ENCODE peak calls at places on chromosomes 2 and 18, in four cellular contexts. One of them, this sample, is unnamed.

GRCh38 chr18:59950215-59950944 is 50.6 kb downstream of the PMAIP1 start:
- DNase-seq in K562: no peak
- DNase-seq in SK-N-SH: no peak
- DNase-seq in GM12878: no peak
- DNase-seq in this sample: no peak

GRCh38 chr2:129796801-129797488 is 182.5 kb upstream of the RAB6C start:
- DNase-seq in GM12878: no peak
- DNase-seq in K562: no peak
- DNase-seq in SK-N-SH: no peak
- DNase-seq in this sample: no peak

GRCh38 chr2:42722328-42723190 is 41.4 kb downstream of the OXER1 start:
- DNase-seq in GM12878: peak; percentile 91
- DNase-seq in SK-N-SH: no peak
- DNase-seq in K562: no peak
- DNase-seq in this sample: no peak

GRCh38 chr2:70861774-70862644 is 26.4 kb upstream of the CD207 start:
- DNase-seq in SK-N-SH: peak; percentile 85
- DNase-seq in K562: peak; percentile 84
- DNase-seq in GM12878: no peak
- DNase-seq in this sample: peak; percentile 93

GRCh38 chr2:171098607-171099006 is 62.1 kb downstream of the TLK1 start:
- DNase-seq in SK-N-SH: no peak
- DNase-seq in GM12878: no peak
- DNase-seq in K562: no peak
- DNase-seq in this sample: no peak

GRCh38 chr18:26457611-26458350 is 90.6 kb downstream of the KCTD1 start:
- DNase-seq in GM12878: no peak
- DNase-seq in K562: peak; percentile 44
- DNase-seq in SK-N-SH: no peak
- DNase-seq in this sample: peak; percentile 90

GRCh38 chr2:134549104-134549503 is 169.7 kb downstream of the TMEM163 start:
- DNase-seq in SK-N-SH: no peak
- DNase-seq in K562: no peak
- DNase-seq in GM12878: no peak
- DNase-seq in this sample: no peak

GRCh38 chr18:12777543-12777942 is 74.7 kb downstream of the PSMG2 start:
- DNase-seq in K562: no peak
- DNase-seq in SK-N-SH: no peak
- DNase-seq in GM12878: no peak
- DNase-seq in this sample: peak; percentile 53

GRCh38 chr2:68317971-68318685 is 1.6 kb downstream of the CNRIP1 start:
- DNase-seq in K562: no peak
- DNase-seq in SK-N-SH: peak; percentile 61
- DNase-seq in GM12878: no peak
- DNase-seq in this sample: no peak

GRCh38 chr2:217339753-217340152 is 479.9 kb upstream of the TNP1 start:
- DNase-seq in SK-N-SH: no peak
- DNase-seq in GM12878: no peak
- DNase-seq in K562: no peak
- DNase-seq in this sample: no peak

GRCh38 chr2:163248321-163249090 is 409.9 kb upstream of the KCNH7 start:
- DNase-seq in SK-N-SH: no peak
- DNase-seq in GM12878: no peak
- DNase-seq in K562: no peak
- DNase-seq in this sample: no peak

GRCh38 chr2:217249490-217250451 is 389.9 kb upstream of the TNP1 start:
- DNase-seq in K562: no peak
- DNase-seq in GM12878: no peak
- DNase-seq in SK-N-SH: no peak
- DNase-seq in this sample: no peak

GRCh38 chr2:217383620-217384019 is 523.8 kb upstream of the TNP1 start:
- DNase-seq in GM12878: no peak
- DNase-seq in K562: no peak
- DNase-seq in SK-N-SH: no peak
- DNase-seq in this sample: no peak

GRCh38 chr2:109468893-109469292 is 144.9 kb downstream of the SEPTIN10 start:
- DNase-seq in K562: no peak
- DNase-seq in SK-N-SH: no peak
- DNase-seq in GM12878: no peak
- DNase-seq in this sample: no peak

GRCh38 chr2:111702809-111703196 is 181.2 kb downstream of the ANAPC1 start:
- DNase-seq in K562: no peak
- DNase-seq in GM12878: no peak
- DNase-seq in SK-N-SH: no peak
- DNase-seq in this sample: no peak

GRCh38 chr2:144508162-144508765 is 11.7 kb downstream of the ZEB2 start:
- DNase-seq in SK-N-SH: no peak
- DNase-seq in GM12878: no peak
- DNase-seq in K562: no peak
- DNase-seq in this sample: no peak

GRCh38 chr2:171655584-171655983 is 31.7 kb upstream of the DYNC1I2 start:
- DNase-seq in K562: no peak
- DNase-seq in GM12878: peak; percentile 20
- DNase-seq in SK-N-SH: no peak
- DNase-seq in this sample: no peak

GRCh38 chr2:100425107-100425506 is 7.6 kb upstream of the CHST10 start:
- DNase-seq in K562: no peak
- DNase-seq in GM12878: no peak
- DNase-seq in SK-N-SH: no peak
- DNase-seq in this sample: no peak

GRCh38 chr18:54284535-54284934 is 15.2 kb downstream of the POLI start:
- DNase-seq in GM12878: no peak
- DNase-seq in SK-N-SH: no peak
- DNase-seq in K562: no peak
- DNase-seq in this sample: no peak

GRCh38 chr2:207133862-207134519 is 31.8 kb downstream of the KLF7 start:
- DNase-seq in GM12878: no peak
- DNase-seq in K562: no peak
- DNase-seq in SK-N-SH: no peak
- DNase-seq in this sample: no peak

GRCh38 chr2:217653240-217653639 is 349.6 kb downstream of the TNS1 start:
- DNase-seq in K562: no peak
- DNase-seq in SK-N-SH: no peak
- DNase-seq in GM12878: no peak
- DNase-seq in this sample: no peak

GRCh38 chr2:196435189-196435588 is 204.3 kb upstream of the CCDC150 start:
- DNase-seq in GM12878: no peak
- DNase-seq in SK-N-SH: no peak
- DNase-seq in K562: no peak
- DNase-seq in this sample: no peak

GRCh38 chr2:82007051-82007664 is 1702.6 kb upstream of the LRRTM1 start:
- DNase-seq in GM12878: no peak
- DNase-seq in K562: no peak
- DNase-seq in SK-N-SH: no peak
- DNase-seq in this sample: no peak

GRCh38 chr2:144703852-144704324 is 184.0 kb upstream of the ZEB2 start:
- DNase-seq in SK-N-SH: no peak
- DNase-seq in K562: peak; percentile 60
- DNase-seq in GM12878: no peak
- DNase-seq in this sample: no peak

GRCh38 chr2:108193251-108193650 is 46.5 kb upstream of the SULT1C3 start:
- DNase-seq in SK-N-SH: no peak
- DNase-seq in GM12878: no peak
- DNase-seq in K562: no peak
- DNase-seq in this sample: no peak

GRCh38 chr2:205086689-205087088 is 541.4 kb downstream of the PARD3B start:
- DNase-seq in GM12878: no peak
- DNase-seq in K562: no peak
- DNase-seq in SK-N-SH: peak; percentile 2
- DNase-seq in this sample: no peak

GRCh38 chr2:151260492-151261239 is 997 bp downstream of the RBM43 start:
- DNase-seq in GM12878: peak; percentile 3
- DNase-seq in SK-N-SH: no peak
- DNase-seq in K562: peak; percentile 39
- DNase-seq in this sample: no peak

GRCh38 chr18:5894613-5895299 is 566 bp downstream of the TMEM200C start:
- DNase-seq in K562: no peak
- DNase-seq in GM12878: no peak
- DNase-seq in SK-N-SH: peak; percentile 73
- DNase-seq in this sample: peak; percentile 51

GRCh38 chr2:209936106-209936663 is 66.3 kb upstream of the RPE start:
- DNase-seq in K562: no peak
- DNase-seq in SK-N-SH: no peak
- DNase-seq in GM12878: no peak
- DNase-seq in this sample: no peak

GRCh38 chr2:75224636-75225094 is 25.3 kb upstream of the TACR1 start:
- DNase-seq in SK-N-SH: peak; percentile 28
- DNase-seq in K562: no peak
- DNase-seq in GM12878: no peak
- DNase-seq in this sample: no peak

GRCh38 chr18:42310956-42311355 is 355.9 kb downstream of the PIK3C3 start:
- DNase-seq in GM12878: no peak
- DNase-seq in SK-N-SH: no peak
- DNase-seq in K562: no peak
- DNase-seq in this sample: peak; percentile 17

GRCh38 chr2:118613742-118614141 is 233.7 kb downstream of the EN1 start:
- DNase-seq in GM12878: no peak
- DNase-seq in SK-N-SH: no peak
- DNase-seq in K562: no peak
- DNase-seq in this sample: no peak

GRCh38 chr18:3581890-3582289 is 131.9 kb downstream of the TGIF1 start:
- DNase-seq in K562: peak; percentile 30
- DNase-seq in GM12878: no peak
- DNase-seq in SK-N-SH: peak; percentile 42
- DNase-seq in this sample: no peak

GRCh38 chr2:127570282-127571250 is 35.1 kb downstream of the MYO7B start:
- DNase-seq in SK-N-SH: no peak
- DNase-seq in K562: no peak
- DNase-seq in GM12878: no peak
- DNase-seq in this sample: no peak

GRCh38 chr2:240236217-240237111 is 96.0 kb upstream of the OTOS start:
- DNase-seq in GM12878: no peak
- DNase-seq in K562: no peak
- DNase-seq in SK-N-SH: peak; percentile 55
- DNase-seq in this sample: no peak

GRCh38 chr2:240238786-240239185 is 98.3 kb upstream of the OTOS start:
- DNase-seq in K562: no peak
- DNase-seq in SK-N-SH: no peak
- DNase-seq in GM12878: no peak
- DNase-seq in this sample: no peak

GRCh38 chr2:240239325-240239724 is 98.9 kb upstream of the OTOS start:
- DNase-seq in K562: no peak
- DNase-seq in SK-N-SH: no peak
- DNase-seq in GM12878: no peak
- DNase-seq in this sample: no peak

GRCh38 chr2:240238201-240238600 is 97.7 kb upstream of the OTOS start:
- DNase-seq in K562: no peak
- DNase-seq in SK-N-SH: no peak
- DNase-seq in GM12878: no peak
- DNase-seq in this sample: no peak

DNA sequence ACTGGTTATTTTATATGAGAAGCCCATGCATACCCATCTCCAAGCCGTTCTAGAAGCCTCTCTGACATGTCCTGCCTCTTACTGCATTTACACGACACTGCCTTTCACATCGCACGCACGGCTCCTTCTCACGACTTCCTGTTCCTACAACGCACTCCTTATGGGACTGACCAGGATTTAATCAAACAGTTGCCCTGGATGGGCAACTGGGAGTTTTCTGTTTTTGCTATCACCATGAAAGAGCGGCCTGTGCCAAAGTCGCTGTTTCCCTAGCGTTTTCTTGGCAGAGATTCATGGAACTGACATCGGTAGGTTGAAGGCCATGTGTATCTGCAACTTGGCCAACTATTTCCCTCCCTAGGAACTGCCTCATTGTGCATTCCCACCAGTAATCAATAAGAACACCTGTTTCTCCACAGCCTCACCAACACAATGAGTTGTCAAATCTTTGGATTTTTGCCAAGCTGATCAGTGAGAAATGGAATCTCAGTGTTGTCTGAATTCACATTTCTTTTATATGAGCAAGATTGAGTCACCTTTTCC is 97.2 kb upstream of the OTOS start:
- DNase-seq in K562: no peak
- DNase-seq in GM12878: no peak
- DNase-seq in SK-N-SH: no peak
- DNase-seq in this sample: no peak
- TF ChIP-seq USF1 in K562: no peak
- TF ChIP-seq USF1 in GM12878: no peak
- TF ChIP-seq USF1 in SK-N-SH: no peak
- TF ChIP-seq USF1 in this sample: no peak

GRCh38 chr2:7097353-7097895 is 180.2 kb downstream of the RNF144A start:
- DNase-seq in SK-N-SH: peak; percentile 89
- DNase-seq in GM12878: peak; percentile 35
- DNase-seq in K562: peak; percentile 72
- DNase-seq in this sample: peak; percentile 83
- TF ChIP-seq USF1 in SK-N-SH: no peak
- TF ChIP-seq USF1 in GM12878: peak; percentile 44
- TF ChIP-seq USF1 in K562: no peak
- TF ChIP-seq USF1 in this sample: peak; percentile 64

GRCh38 chr18:49510393-49511115 is 23.5 kb upstream of the C18orf32 start:
- DNase-seq in GM12878: no peak
- DNase-seq in K562: peak; percentile 46
- DNase-seq in SK-N-SH: peak; percentile 69
- DNase-seq in this sample: peak; percentile 53
- TF ChIP-seq USF1 in GM12878: no peak
- TF ChIP-seq USF1 in K562: no peak
- TF ChIP-seq USF1 in SK-N-SH: no peak
- TF ChIP-seq USF1 in this sample: no peak

GRCh38 chr2:176636376-176636775 is 367.1 kb downstream of the MTX2 start:
- DNase-seq in K562: no peak
- DNase-seq in GM12878: no peak
- DNase-seq in SK-N-SH: peak; percentile 60
- DNase-seq in this sample: no peak
- TF ChIP-seq USF1 in K562: no peak
- TF ChIP-seq USF1 in GM12878: no peak
- TF ChIP-seq USF1 in SK-N-SH: no peak
- TF ChIP-seq USF1 in this sample: no peak

GRCh38 chr2:34102359-34102758 is 503.3 kb upstream of the FAM98A start:
- DNase-seq in SK-N-SH: no peak
- DNase-seq in GM12878: no peak
- DNase-seq in K562: no peak
- DNase-seq in this sample: no peak
- TF ChIP-seq USF1 in SK-N-SH: no peak
- TF ChIP-seq USF1 in GM12878: no peak
- TF ChIP-seq USF1 in K562: no peak
- TF ChIP-seq USF1 in this sample: no peak

DNA sequence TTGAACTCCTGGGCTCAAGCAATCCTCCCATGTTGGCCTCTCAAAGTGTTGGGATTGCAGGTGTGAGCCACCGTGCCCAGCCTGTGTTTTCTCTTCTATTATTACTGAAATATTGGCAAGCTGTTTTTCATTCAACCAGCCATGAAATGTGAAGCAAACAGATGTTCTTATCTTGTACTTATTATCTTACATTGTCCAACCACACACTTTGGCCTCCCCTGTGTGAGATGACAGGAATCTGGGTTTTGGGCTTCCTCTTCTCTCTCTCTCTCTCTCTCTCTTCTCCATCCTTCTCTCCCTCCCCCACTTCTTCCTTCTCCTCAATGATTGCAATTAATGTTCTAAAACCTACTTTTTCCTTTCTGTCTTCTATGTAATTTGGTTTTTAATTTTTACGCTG is 33.1 kb downstream of the RAMP1 start:
- DNase-seq in GM12878: no peak
- DNase-seq in K562: no peak
- DNase-seq in SK-N-SH: no peak
- DNase-seq in this sample: no peak
- TF ChIP-seq USF1 in GM12878: no peak
- TF ChIP-seq USF1 in K562: no peak
- TF ChIP-seq USF1 in SK-N-SH: no peak
- TF ChIP-seq USF1 in this sample: no peak

This sample was measured in WTC11.